ENCODE peak calls at places on chromosomes 12 and 14, in nine cellular contexts. V is body of pancreas, P is astrocyte, Q is brain microvascular endothelial cell, R is breast epithelium, U is uterus, H is GM23248, D is PC-3, X is upper lobe of right lung. G is an unnamed sample.
A peak's percentile ranks its signal among the peaks of the same experiment; 100 is the strongest.

GRCh38 chr14:24639905-24640304 is 5.9 kb upstream of the GZMB start:
- DNase-seq in D (no peak), V (no peak), Q (no peak), H (no peak), P (no peak), U (no peak), X (no peak), R (no peak), G (no peak)

GRCh38 chr14:53683229-53683628 is 273.4 kb downstream of the BMP4 start:
- DNase-seq in P (no peak), X (no peak), R (no peak), D (no peak), U (no peak), Q (no peak), H (no peak), V (no peak), G (no peak)

GRCh38 chr14:56153271-56153670 is 35.1 kb downstream of the PELI2 start:
- DNase-seq in R (no peak), X (no peak), V (no peak), P (no peak), Q (peak; percentile 13), D (no peak), U (no peak), H (no peak), G (no peak)

GRCh38 chr14:49134940-49135339 is 451.2 kb downstream of the RPS29 start:
- DNase-seq in U (no peak), R (no peak), P (no peak), H (no peak), X (no peak), V (no peak), Q (no peak), D (peak; percentile 15), G (no peak)

GRCh38 chr14:101772770-101773169 is 11.3 kb downstream of the PPP2R5C start:
- DNase-seq in U (no peak), V (peak; percentile 45), D (peak; percentile 95), P (no peak), R (peak; percentile 69), X (no peak), H (no peak), Q (peak; percentile 18), G (no peak)

GRCh38 chr12:81078469-81079196 is 754 bp downstream of the ACSS3 start:
- DNase-seq in P (peak; percentile 72), X (no peak), R (no peak), Q (peak; percentile 55), H (peak; percentile 71), V (peak; percentile 35), U (peak; percentile 58), D (no peak), G (no peak)

GRCh38 chr12:117671734-117672133 is 297.1 kb downstream of the KSR2 start:
- DNase-seq in P (no peak), Q (no peak), X (no peak), D (peak; percentile 83), H (peak; percentile 57), R (no peak), V (peak; percentile 20), U (no peak), G (no peak)

GRCh38 chr12:13964666-13965065 is 16.7 kb downstream of the GRIN2B start:
- DNase-seq in H (no peak), U (no peak), Q (no peak), V (no peak), P (no peak), X (no peak), R (no peak), D (no peak), G (no peak)

GRCh38 chr14:24172261-24172860 is 481 bp downstream of the REC8 start:
- DNase-seq in X (no peak), R (no peak), P (no peak), Q (no peak), V (no peak), H (no peak), D (no peak), U (no peak), G (no peak)

GRCh38 chr14:70011708-70012107 is 132.5 kb downstream of the SMOC1 start:
- DNase-seq in D (no peak), V (no peak), H (no peak), Q (no peak), X (no peak), U (no peak), P (no peak), R (no peak), G (no peak)

GRCh38 chr12:48775299-48775698 is 13.6 kb downstream of the ADCY6 start:
- DNase-seq in P (no peak), D (no peak), U (no peak), R (no peak), H (no peak), V (no peak), X (no peak), Q (no peak), G (no peak)

GRCh38 chr12:48776956-48777355 is 11.9 kb downstream of the ADCY6 start:
- DNase-seq in P (no peak), V (no peak), U (no peak), H (no peak), X (no peak), D (no peak), Q (no peak), R (no peak), G (no peak)

GRCh38 chr12:48777501-48778400 is 11.1 kb downstream of the ADCY6 start:
- DNase-seq in Q (no peak), H (no peak), P (no peak), U (no peak), R (no peak), D (no peak), V (no peak), X (no peak), G (no peak)

GRCh38 chr12:48773686-48774085 is 15.2 kb downstream of the ADCY6 start:
- DNase-seq in X (no peak), R (no peak), D (no peak), V (no peak), P (no peak), Q (no peak), H (no peak), U (no peak), G (no peak)

GRCh38 chr12:48775991-48776649 is 12.8 kb downstream of the ADCY6 start:
- DNase-seq in U (no peak), D (no peak), Q (no peak), R (no peak), P (no peak), X (no peak), H (no peak), V (no peak), G (no peak)
- H3K36me3 ChIP-seq in U (no peaks in the 10 kb centered on the region), D (peaks cover 16% of the 10 kb centered on the region), Q (peaks cover 36% of the 10 kb centered on the region), R (no peaks in the 10 kb centered on the region), P (peaks cover 28% of the 10 kb centered on the region), X (peaks cover 46% of the 10 kb centered on the region), H (peaks cover 7% of the 10 kb centered on the region), V (peaks cover 7% of the 10 kb centered on the region), G (peaks cover 18% of the 10 kb centered on the region)

GRCh38 chr12:109519787-109520186 is 42.4 kb downstream of the UBE3B start:
- DNase-seq in H (no peak), V (no peak), P (no peak), U (no peak), X (no peak), Q (no peak), R (no peak), D (no peak), G (no peak)

GRCh38 chr12:109518820-109519665 is 41.6 kb downstream of the UBE3B start:
- DNase-seq in H (peak; percentile 81), P (peak; percentile 85), Q (peak; percentile 74), V (peak; percentile 47), D (peak; percentile 77), U (peak; percentile 40), X (no peak), R (no peak), G (peak; percentile 69)

GRCh38 chr12:109512608-109513007 is 35.2 kb downstream of the UBE3B start:
- DNase-seq in U (no peak), R (no peak), P (no peak), H (no peak), X (no peak), V (no peak), D (no peak), Q (no peak), G (no peak)

GRCh38 chr12:109513977-109514376 is 36.5 kb downstream of the UBE3B start:
- DNase-seq in R (no peak), P (no peak), Q (no peak), V (no peak), U (no peak), X (no peak), H (no peak), D (peak; percentile 21), G (no peak)

DNA sequence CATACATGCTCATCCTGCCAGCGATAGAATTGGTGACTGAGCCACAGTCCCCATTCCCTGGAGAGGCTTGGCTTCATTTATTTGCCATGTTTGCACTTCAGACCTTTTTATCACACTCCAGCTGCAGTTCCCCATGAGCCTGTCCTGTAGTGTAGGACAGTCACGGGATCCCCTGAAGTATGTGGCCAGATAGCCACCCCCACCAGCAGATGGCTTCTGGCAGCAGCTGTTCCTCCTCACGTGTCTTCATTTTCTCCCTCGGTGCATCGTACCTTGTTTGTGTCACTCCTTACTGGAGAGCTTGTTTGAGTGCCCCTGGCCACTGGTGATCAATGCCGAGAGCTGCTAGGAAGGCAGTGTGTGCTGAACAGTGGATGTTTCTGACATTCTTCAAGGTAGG is 40.2 kb downstream of the UBE3B start:
- DNase-seq in V (no peak), H (no peak), Q (no peak), P (no peak), D (no peak), X (no peak), U (no peak), R (no peak), G (no peak)
- H3K36me3 ChIP-seq in V (no peaks in the 10 kb centered on the region), H (peaks cover 22% of the 10 kb centered on the region), Q (peaks cover 32% of the 10 kb centered on the region), P (peaks cover 14% of the 10 kb centered on the region), D (peaks cover 24% of the 10 kb centered on the region), X (peaks cover 96% of the 10 kb centered on the region), U (no peaks in the 10 kb centered on the region), R (peaks cover 10% of the 10 kb centered on the region), G (peaks cover 11% of the 10 kb centered on the region)

DNA sequence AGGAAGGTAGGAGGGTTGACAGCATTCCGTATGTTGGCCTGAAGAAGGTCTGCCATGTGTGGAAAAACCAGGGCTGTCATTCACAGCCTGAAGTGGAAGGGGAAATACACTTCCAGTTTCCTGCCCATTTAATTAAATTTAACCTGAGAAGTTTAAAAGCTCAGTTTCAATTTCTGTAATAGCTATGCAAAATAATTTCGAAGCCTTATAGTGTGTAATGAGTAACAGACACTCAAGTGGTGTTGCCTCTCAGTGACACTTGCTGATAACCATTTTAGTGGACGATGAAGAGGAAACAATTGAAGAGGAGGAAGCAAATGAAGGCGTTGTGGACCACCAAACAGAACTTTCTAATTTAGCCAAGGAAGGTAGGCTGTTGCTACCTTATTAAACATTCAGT is 44.8 kb downstream of the EP400 start:
- DNase-seq in R (no peak), H (no peak), V (no peak), X (no peak), D (no peak), Q (no peak), P (no peak), U (no peak), G (no peak)
- H3K36me3 ChIP-seq in R (peaks cover 4% of the 10 kb centered on the region), H (peaks cover 19% of the 10 kb centered on the region), V (peaks cover 5% of the 10 kb centered on the region), X (peaks cover 80% of the 10 kb centered on the region), D (peaks cover 55% of the 10 kb centered on the region), Q (peaks cover 28% of the 10 kb centered on the region), P (peaks cover 13% of the 10 kb centered on the region), U (no peaks in the 10 kb centered on the region), G (peaks cover 9% of the 10 kb centered on the region)

DNA sequence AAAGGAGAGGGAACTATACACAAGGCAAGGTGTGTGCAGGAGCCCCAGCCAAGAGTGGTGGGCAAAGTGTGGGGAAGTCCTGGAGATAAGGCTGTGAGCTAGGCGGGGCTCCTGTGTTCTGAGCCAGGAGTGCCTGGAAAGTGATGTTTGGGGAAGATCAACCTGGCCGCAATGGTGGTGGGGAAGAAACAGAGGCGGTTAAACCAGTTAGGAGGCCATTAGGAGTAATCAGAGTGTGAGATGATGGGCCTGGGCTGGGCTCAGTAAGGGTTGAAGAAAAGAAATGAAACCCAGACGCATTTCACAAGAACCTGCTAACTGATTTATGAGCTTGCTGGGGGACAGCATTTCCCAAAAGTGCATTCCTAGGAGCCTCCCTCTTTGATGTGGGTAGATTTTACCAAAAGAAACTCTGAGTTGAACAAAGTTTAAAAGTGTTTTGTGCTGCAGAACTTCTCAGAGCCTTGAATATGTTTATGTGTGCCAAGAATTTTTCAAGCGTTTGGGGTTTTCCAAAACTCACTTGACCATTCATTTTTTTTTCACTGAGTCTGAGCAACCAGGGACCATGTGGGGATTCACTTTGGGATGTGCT is 34.2 kb upstream of the LRP1-AS start:
- DNase-seq in H (peak; percentile 34), D (no peak), R (no peak), V (no peak), X (no peak), U (no peak), P (peak; percentile 10), Q (no peak), G (no peak)
- H3K36me3 ChIP-seq in H (peaks cover 67% of the 10 kb centered on the region), D (peaks cover 6% of the 10 kb centered on the region), R (no peaks in the 10 kb centered on the region), V (no peaks in the 10 kb centered on the region), X (peaks cover 82% of the 10 kb centered on the region), U (no peaks in the 10 kb centered on the region), P (peaks cover 33% of the 10 kb centered on the region), Q (peaks cover 89% of the 10 kb centered on the region), G (peaks cover 7% of the 10 kb centered on the region)

G was measured in colonic mucosa.